ENCODE peak calls at places on chromosome 17, in seven cellular contexts. One of them, this sample, is unnamed.

GRCh38 chr17:43363181-43363925 is 35.4 kb upstream of the ARL4D start:
- DNase-seq in pancreas: no peak
- DNase-seq in upper lobe of right lung: no peak
- DNase-seq in heart left ventricle: no peak
- DNase-seq in breast epithelium: no peak
- DNase-seq in cardiac muscle cell: no peak
- DNase-seq in AG10803: no peak
- DNase-seq in this sample: no peak

GRCh38 chr17:40516581-40517285 is 15.3 kb upstream of the TNS4 start:
- DNase-seq in pancreas: no peak
- DNase-seq in upper lobe of right lung: peak
- DNase-seq in heart left ventricle: peak
- DNase-seq in breast epithelium: no peak
- DNase-seq in cardiac muscle cell: peak
- DNase-seq in AG10803: peak
- DNase-seq in this sample: peak

GRCh38 chr17:57870283-57870635 is 20.4 kb upstream of the MRPS23 start:
- DNase-seq in pancreas: no peak
- DNase-seq in upper lobe of right lung: no peak
- DNase-seq in heart left ventricle: no peak
- DNase-seq in breast epithelium: no peak
- DNase-seq in cardiac muscle cell: no peak
- DNase-seq in AG10803: peak
- DNase-seq in this sample: no peak

GRCh38 chr17:41420134-41420533 is 4.3 kb downstream of the KRT37 start:
- DNase-seq in pancreas: no peak
- DNase-seq in upper lobe of right lung: no peak
- DNase-seq in heart left ventricle: no peak
- DNase-seq in breast epithelium: peak
- DNase-seq in cardiac muscle cell: no peak
- DNase-seq in AG10803: peak
- DNase-seq in this sample: no peak

GRCh38 chr17:79169861-79170260 is 95.2 kb downstream of the ENGASE start:
- DNase-seq in pancreas: no peak
- DNase-seq in upper lobe of right lung: no peak
- DNase-seq in heart left ventricle: no peak
- DNase-seq in breast epithelium: no peak
- DNase-seq in cardiac muscle cell: no peak
- DNase-seq in AG10803: no peak
- DNase-seq in this sample: no peak

GRCh38 chr17:1324201-1324750 is 44.8 kb downstream of the TRARG1 start:
- DNase-seq in pancreas: peak
- DNase-seq in upper lobe of right lung: peak
- DNase-seq in heart left ventricle: no peak
- DNase-seq in breast epithelium: no peak
- DNase-seq in cardiac muscle cell: no peak
- DNase-seq in AG10803: no peak
- DNase-seq in this sample: no peak

GRCh38 chr17:76404976-76405563 is 20.7 kb downstream of the SPHK1 start:
- DNase-seq in pancreas: no peak
- DNase-seq in upper lobe of right lung: no peak
- DNase-seq in heart left ventricle: peak
- DNase-seq in breast epithelium: no peak
- DNase-seq in cardiac muscle cell: no peak
- DNase-seq in AG10803: no peak
- DNase-seq in this sample: no peak

GRCh38 chr17:78737332-78737731 is 44.7 kb downstream of the CYTH1 start:
- DNase-seq in pancreas: no peak
- DNase-seq in upper lobe of right lung: no peak
- DNase-seq in heart left ventricle: no peak
- DNase-seq in breast epithelium: no peak
- DNase-seq in cardiac muscle cell: peak
- DNase-seq in AG10803: peak
- DNase-seq in this sample: no peak

GRCh38 chr17:67994827-67995567 is 1.3 kb downstream of the C17orf58 start:
- DNase-seq in pancreas: peak
- DNase-seq in upper lobe of right lung: no peak
- DNase-seq in heart left ventricle: no peak
- DNase-seq in breast epithelium: no peak
- DNase-seq in cardiac muscle cell: peak
- DNase-seq in AG10803: peak
- DNase-seq in this sample: no peak

GRCh38 chr17:76132574-76133338 is 8.3 kb downstream of the FOXJ1 start:
- DNase-seq in pancreas: peak
- DNase-seq in upper lobe of right lung: peak
- DNase-seq in heart left ventricle: peak
- DNase-seq in breast epithelium: peak
- DNase-seq in cardiac muscle cell: peak
- DNase-seq in AG10803: no peak
- DNase-seq in this sample: no peak

GRCh38 chr17:74737299-74738050 is 419 bp downstream of the RAB37 start:
- DNase-seq in pancreas: no peak
- DNase-seq in upper lobe of right lung: no peak
- DNase-seq in heart left ventricle: no peak
- DNase-seq in breast epithelium: no peak
- DNase-seq in cardiac muscle cell: peak
- DNase-seq in AG10803: no peak
- DNase-seq in this sample: no peak

GRCh38 chr17:57499648-57500049 is 243.3 kb downstream of the MSI2 start:
- DNase-seq in pancreas: no peak
- DNase-seq in upper lobe of right lung: no peak
- DNase-seq in heart left ventricle: no peak
- DNase-seq in breast epithelium: no peak
- DNase-seq in cardiac muscle cell: no peak
- DNase-seq in AG10803: peak
- DNase-seq in this sample: no peak

GRCh38 chr17:44012391-44012790 is 2.4 kb downstream of the TMEM101 start:
- DNase-seq in pancreas: no peak
- DNase-seq in upper lobe of right lung: no peak
- DNase-seq in heart left ventricle: no peak
- DNase-seq in breast epithelium: no peak
- DNase-seq in cardiac muscle cell: no peak
- DNase-seq in AG10803: no peak
- DNase-seq in this sample: no peak

GRCh38 chr17:82255573-82255972 is 17.9 kb downstream of the CSNK1D start:
- DNase-seq in pancreas: no peak
- DNase-seq in upper lobe of right lung: no peak
- DNase-seq in heart left ventricle: no peak
- DNase-seq in breast epithelium: no peak
- DNase-seq in cardiac muscle cell: no peak
- DNase-seq in AG10803: no peak
- DNase-seq in this sample: no peak

GRCh38 chr17:38426441-38426840 is 1.8 kb upstream of the ARHGAP23 start:
- DNase-seq in pancreas: no peak
- DNase-seq in upper lobe of right lung: no peak
- DNase-seq in heart left ventricle: no peak
- DNase-seq in breast epithelium: no peak
- DNase-seq in cardiac muscle cell: no peak
- DNase-seq in AG10803: no peak
- DNase-seq in this sample: no peak

GRCh38 chr17:7294614-7295153 is at the start of gene YBX2:
- DNase-seq in pancreas: peak
- DNase-seq in upper lobe of right lung: peak
- DNase-seq in heart left ventricle: peak
- DNase-seq in breast epithelium: peak
- DNase-seq in cardiac muscle cell: peak
- DNase-seq in AG10803: no peak
- DNase-seq in this sample: peak

GRCh38 chr17:50184057-50184456 is 17.4 kb downstream of the COL1A1 start:
- DNase-seq in pancreas: no peak
- DNase-seq in upper lobe of right lung: no peak
- DNase-seq in heart left ventricle: no peak
- DNase-seq in breast epithelium: no peak
- DNase-seq in cardiac muscle cell: peak
- DNase-seq in AG10803: peak
- DNase-seq in this sample: no peak
- TF ChIP-seq CTCF in pancreas: no peak
- TF ChIP-seq CTCF in upper lobe of right lung: no peak
- TF ChIP-seq CTCF in heart left ventricle: no peak
- TF ChIP-seq CTCF in breast epithelium: no peak
- TF ChIP-seq CTCF in cardiac muscle cell: peak
- TF ChIP-seq CTCF in AG10803: peak
- TF ChIP-seq CTCF in this sample: no peak

GRCh38 chr17:72022328-72022727 is 98.5 kb upstream of the SOX9 start:
- DNase-seq in pancreas: no peak
- DNase-seq in upper lobe of right lung: no peak
- DNase-seq in heart left ventricle: no peak
- DNase-seq in breast epithelium: no peak
- DNase-seq in cardiac muscle cell: no peak
- DNase-seq in AG10803: no peak
- DNase-seq in this sample: no peak

GRCh38 chr17:72030067-72030899 is 90.5 kb upstream of the SOX9 start:
- DNase-seq in pancreas: peak
- DNase-seq in upper lobe of right lung: peak
- DNase-seq in heart left ventricle: peak
- DNase-seq in breast epithelium: no peak
- DNase-seq in cardiac muscle cell: peak
- DNase-seq in AG10803: peak
- DNase-seq in this sample: no peak

GRCh38 chr17:72024457-72024856 is 96.4 kb upstream of the SOX9 start:
- DNase-seq in pancreas: no peak
- DNase-seq in upper lobe of right lung: no peak
- DNase-seq in heart left ventricle: no peak
- DNase-seq in breast epithelium: no peak
- DNase-seq in cardiac muscle cell: no peak
- DNase-seq in AG10803: no peak
- DNase-seq in this sample: no peak

GRCh38 chr17:72021417-72022041 is 99.3 kb upstream of the SOX9 start:
- DNase-seq in pancreas: no peak
- DNase-seq in upper lobe of right lung: no peak
- DNase-seq in heart left ventricle: no peak
- DNase-seq in breast epithelium: no peak
- DNase-seq in cardiac muscle cell: no peak
- DNase-seq in AG10803: no peak
- DNase-seq in this sample: no peak

GRCh38 chr17:72025113-72025512 is 95.7 kb upstream of the SOX9 start:
- DNase-seq in pancreas: no peak
- DNase-seq in upper lobe of right lung: no peak
- DNase-seq in heart left ventricle: no peak
- DNase-seq in breast epithelium: no peak
- DNase-seq in cardiac muscle cell: no peak
- DNase-seq in AG10803: no peak
- DNase-seq in this sample: no peak
- TF ChIP-seq CTCF in pancreas: no peak
- TF ChIP-seq CTCF in upper lobe of right lung: no peak
- TF ChIP-seq CTCF in heart left ventricle: no peak
- TF ChIP-seq CTCF in breast epithelium: no peak
- TF ChIP-seq CTCF in cardiac muscle cell: no peak
- TF ChIP-seq CTCF in AG10803: no peak
- TF ChIP-seq CTCF in this sample: no peak

GRCh38 chr17:55053855-55054254 is 85.3 kb downstream of the STXBP4 start:
- DNase-seq in pancreas: no peak
- DNase-seq in upper lobe of right lung: no peak
- DNase-seq in heart left ventricle: no peak
- DNase-seq in breast epithelium: no peak
- DNase-seq in cardiac muscle cell: peak
- DNase-seq in AG10803: no peak
- DNase-seq in this sample: no peak
- TF ChIP-seq CTCF in pancreas: no peak
- TF ChIP-seq CTCF in upper lobe of right lung: peak
- TF ChIP-seq CTCF in heart left ventricle: peak
- TF ChIP-seq CTCF in breast epithelium: no peak
- TF ChIP-seq CTCF in cardiac muscle cell: peak
- TF ChIP-seq CTCF in AG10803: peak
- TF ChIP-seq CTCF in this sample: no peak

DNA sequence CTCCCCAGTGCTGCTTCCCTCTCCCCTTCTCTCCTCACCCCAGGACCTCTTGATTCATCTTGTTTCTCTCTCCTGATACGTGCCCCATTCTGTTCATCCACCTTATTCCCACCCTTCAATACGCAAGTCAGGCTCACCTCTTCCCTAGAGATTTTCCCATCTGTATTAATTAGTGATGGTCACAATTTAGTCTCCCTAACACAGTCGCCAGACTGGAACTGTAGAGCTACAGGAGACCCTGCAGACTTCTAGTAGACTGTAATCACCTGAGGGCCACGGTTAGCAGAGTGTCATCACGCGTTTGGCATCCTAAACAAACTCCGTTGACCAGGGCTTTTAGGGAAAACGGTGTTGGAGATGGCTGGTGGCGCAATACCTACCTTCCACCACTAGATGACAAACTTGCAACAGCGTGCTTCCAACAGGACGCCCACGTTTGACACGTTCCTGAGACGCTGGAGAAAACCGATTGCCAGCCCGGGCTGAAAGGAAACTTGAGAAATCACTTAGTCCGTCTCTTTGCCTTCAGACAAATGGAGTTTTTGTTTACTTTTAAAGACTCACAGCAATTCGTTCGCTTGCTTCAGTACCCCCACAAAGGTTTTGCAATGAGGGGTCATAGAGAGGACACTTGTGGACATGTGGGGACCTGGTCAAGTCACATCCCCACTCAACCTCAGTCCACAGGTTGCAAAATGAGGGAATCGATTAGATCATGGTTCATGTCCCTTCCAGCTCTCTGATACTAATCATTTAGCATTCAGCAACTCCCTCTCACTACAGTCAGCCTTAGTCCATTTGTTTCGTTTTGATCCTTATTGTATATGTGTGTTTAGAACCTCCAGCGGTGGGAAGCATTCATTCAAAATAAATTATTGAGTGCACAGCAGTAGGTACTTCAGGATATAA is 20.6 kb downstream of the MYL4 start:
- DNase-seq in pancreas: peak
- DNase-seq in upper lobe of right lung: peak
- DNase-seq in heart left ventricle: peak
- DNase-seq in breast epithelium: peak
- DNase-seq in cardiac muscle cell: peak
- DNase-seq in AG10803: peak
- DNase-seq in this sample: peak
- TF ChIP-seq CTCF in pancreas: peak
- TF ChIP-seq CTCF in upper lobe of right lung: peak
- TF ChIP-seq CTCF in heart left ventricle: peak
- TF ChIP-seq CTCF in breast epithelium: peak
- TF ChIP-seq CTCF in cardiac muscle cell: peak
- TF ChIP-seq CTCF in AG10803: peak
- TF ChIP-seq CTCF in this sample: peak

DNA sequence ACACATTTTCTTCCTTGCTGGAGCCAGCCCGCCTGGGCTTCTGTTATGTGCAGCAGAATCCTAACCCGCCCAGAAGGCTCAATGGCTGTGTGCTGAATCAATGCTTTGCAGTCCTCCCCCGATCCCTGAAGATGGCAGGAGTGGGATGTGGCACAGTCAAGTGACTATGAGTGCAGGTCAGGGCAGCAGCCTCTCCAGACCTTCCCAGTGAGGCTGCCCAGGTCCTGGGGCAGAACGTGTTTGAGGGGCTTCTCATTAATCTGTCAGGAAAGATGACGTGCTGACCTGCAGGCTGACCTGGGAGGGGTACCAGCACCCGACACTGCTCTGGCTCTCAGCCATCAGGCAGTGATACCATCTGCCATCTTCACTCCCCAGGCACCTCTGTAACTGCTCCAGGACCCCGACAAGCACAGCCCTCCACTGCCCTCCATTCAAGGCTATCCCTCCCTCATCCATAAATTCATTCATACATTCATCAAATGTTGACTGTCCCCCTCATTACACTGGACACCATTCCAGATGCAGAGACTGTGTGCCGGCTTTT is 35.1 kb downstream of the LRRC75A start:
- DNase-seq in pancreas: no peak
- DNase-seq in upper lobe of right lung: no peak
- DNase-seq in heart left ventricle: no peak
- DNase-seq in breast epithelium: no peak
- DNase-seq in cardiac muscle cell: peak
- DNase-seq in AG10803: no peak
- DNase-seq in this sample: no peak
- TF ChIP-seq CTCF in pancreas: no peak
- TF ChIP-seq CTCF in upper lobe of right lung: no peak
- TF ChIP-seq CTCF in heart left ventricle: no peak
- TF ChIP-seq CTCF in breast epithelium: no peak
- TF ChIP-seq CTCF in cardiac muscle cell: no peak
- TF ChIP-seq CTCF in AG10803: no peak
- TF ChIP-seq CTCF in this sample: no peak

GRCh38 chr17:14871921-14872320 is 393.2 kb downstream of the PMP22 start:
- DNase-seq in pancreas: no peak
- DNase-seq in upper lobe of right lung: no peak
- DNase-seq in heart left ventricle: no peak
- DNase-seq in breast epithelium: no peak
- DNase-seq in cardiac muscle cell: peak
- DNase-seq in AG10803: peak
- DNase-seq in this sample: no peak
- TF ChIP-seq CTCF in pancreas: no peak
- TF ChIP-seq CTCF in upper lobe of right lung: no peak
- TF ChIP-seq CTCF in heart left ventricle: no peak
- TF ChIP-seq CTCF in breast epithelium: no peak
- TF ChIP-seq CTCF in cardiac muscle cell: no peak
- TF ChIP-seq CTCF in AG10803: no peak
- TF ChIP-seq CTCF in this sample: no peak